ENCODE peak calls at places on chromosomes 3 and 15, in nine cellular contexts. Q is C1 segment of cervical spinal cord; L is tibial artery; F is left cardiac atrium; O is CD4-positive, CD25-positive, alpha-beta regulatory T cell; U is globus pallidus; E is COR-L47; B is neural progenitor cell; A is Right ventricle myocardium superior. Y is an unnamed sample.
A peak's percentile ranks its signal among the peaks of the same experiment; 100 is the strongest.

GRCh38 chr3:52827441-52827840 is 3.0 kb downstream of the ITIH4 start:
- DNase-seq in Q (no peak), L (no peak), F (no peak), O (no peak), U (no peak), E (no peak), B (no peak), A (no peak), Y (no peak)

GRCh38 chr3:38549082-38549481 is 52.9 kb downstream of the EXOG start:
- DNase-seq in Q (no peak), L (no peak), F (no peak), O (no peak), U (no peak), E (no peak), B (no peak), A (no peak), Y (peak; percentile 50)

GRCh38 chr15:61057830-61058529 is 171.1 kb downstream of the RORA start:
- DNase-seq in Q (no peak), L (no peak), F (no peak), O (no peak), U (no peak), E (no peak), B (no peak), A (no peak), Y (no peak)

GRCh38 chr3:59611649-59612431 is 562.0 kb upstream of the CFAP20DC start:
- DNase-seq in Q (no peak), L (no peak), F (no peak), O (no peak), U (no peak), E (no peak), B (no peak), A (no peak), Y (no peak)

GRCh38 chr15:31153531-31153930 is 52.0 kb upstream of the TRPM1 start:
- DNase-seq in Q (no peak), L (no peak), F (no peak), O (no peak), U (no peak), E (no peak), B (no peak), A (no peak), Y (no peak)

GRCh38 chr15:57393081-57393480 is 16.8 kb downstream of the CGNL1 start:
- DNase-seq in Q (no peak), L (no peak), F (no peak), O (no peak), U (no peak), E (no peak), B (no peak), A (no peak), Y (no peak)

GRCh38 chr15:33032053-33032452 is 162.5 kb downstream of the FMN1 start:
- DNase-seq in Q (no peak), L (no peak), F (no peak), O (no peak), U (no peak), E (no peak), B (no peak), A (no peak), Y (no peak)

GRCh38 chr3:171251842-171252241 is 208.4 kb downstream of the TNIK start:
- DNase-seq in Q (no peak), L (no peak), F (no peak), O (peak; percentile 42), U (no peak), E (no peak), B (no peak), A (no peak), Y (no peak)

GRCh38 chr3:134918448-134918847 is 123.4 kb downstream of the EPHB1 start:
- DNase-seq in Q (no peak), L (no peak), F (no peak), O (no peak), U (no peak), E (no peak), B (no peak), A (no peak), Y (no peak)

GRCh38 chr3:162072656-162073055 is 576.0 kb downstream of the OTOL1 start:
- DNase-seq in Q (no peak), L (no peak), F (no peak), O (no peak), U (no peak), E (peak; percentile 3), B (no peak), A (no peak), Y (no peak)

GRCh38 chr3:132535575-132536441 is 61.3 kb upstream of the ACKR4 start:
- DNase-seq in Q (peak; percentile 2), L (peak; percentile 65), F (peak; percentile 72), O (peak; percentile 28), U (peak; percentile 70), E (peak; percentile 52), B (peak; percentile 72), A (peak; percentile 44), Y (peak; percentile 82)

GRCh38 chr3:20040476-20041196 is 390 bp downstream of the KAT2B start:
- DNase-seq in Q (peak; percentile 70), L (peak; percentile 79), F (peak; percentile 79), O (peak; percentile 68), U (peak; percentile 88), E (peak; percentile 32), B (peak; percentile 94), A (peak; percentile 90), Y (peak; percentile 76)

GRCh38 chr3:170802164-170803151 is 67.5 kb downstream of the RPL22L1 start:
- DNase-seq in Q (no peak), L (no peak), F (no peak), O (no peak), U (no peak), E (no peak), B (no peak), A (no peak), Y (no peak)

GRCh38 chr15:57445872-57446271 is 69.6 kb downstream of the CGNL1 start:
- DNase-seq in Q (no peak), L (no peak), F (no peak), O (no peak), U (no peak), E (no peak), B (no peak), A (no peak), Y (no peak)

GRCh38 chr3:57646723-57647122 is 46.2 kb downstream of the DENND6A start:
- DNase-seq in Q (no peak), L (peak; percentile 28), F (no peak), O (no peak), U (no peak), E (no peak), B (no peak), A (no peak), Y (no peak)

GRCh38 chr3:135304378-135304777 is 509.3 kb downstream of the EPHB1 start:
- DNase-seq in Q (no peak), L (no peak), F (no peak), O (no peak), U (no peak), E (no peak), B (no peak), A (no peak), Y (no peak)

GRCh38 chr3:33145221-33145900 is 31.5 kb downstream of the CRTAP start:
- DNase-seq in Q (no peak), L (no peak), F (no peak), O (no peak), U (no peak), E (no peak), B (no peak), A (no peak), Y (no peak)

GRCh38 chr3:123765475-123766166 is 118.5 kb downstream of the MYLK start:
- DNase-seq in Q (no peak), L (no peak), F (no peak), O (no peak), U (no peak), E (no peak), B (no peak), A (no peak), Y (no peak)

GRCh38 chr3:168877899-168878298 is 782.2 kb upstream of the GOLIM4 start:
- DNase-seq in Q (no peak), L (no peak), F (no peak), O (no peak), U (no peak), E (peak; percentile 66), B (no peak), A (no peak), Y (no peak)

Y was measured in right atrium auricular region.